ENCODE peak calls at places on chromosomes 5 and 9, in seven cellular contexts. One of them, this sample, is unnamed. For H3K36me3, the result is how much of the 10 kb centered on the place peaks cover.

GRCh38 chr9:81374881-81375280 is 314.5 kb downstream of the TLE1 start:
- DNase-seq in heart right ventricle: peak
- DNase-seq in cardiac muscle cell: peak
- DNase-seq in Karpas-422: no peak
- DNase-seq in esophagus squamous epithelium: no peak
- DNase-seq in H7: no peak
- DNase-seq in bronchial epithelial cell: peak
- DNase-seq in this sample: no peak

GRCh38 chr5:60185230-60186104 is 291.9 kb upstream of the PDE4D start:
- DNase-seq in bronchial epithelial cell: peak
- DNase-seq in heart right ventricle: no peak
- DNase-seq in H7: no peak
- DNase-seq in cardiac muscle cell: no peak
- DNase-seq in esophagus squamous epithelium: no peak
- DNase-seq in Karpas-422: no peak
- DNase-seq in this sample: no peak

GRCh38 chr5:143582869-143583268 is 179.4 kb upstream of the NR3C1 start:
- DNase-seq in heart right ventricle: no peak
- DNase-seq in esophagus squamous epithelium: no peak
- DNase-seq in H7: no peak
- DNase-seq in Karpas-422: peak
- DNase-seq in cardiac muscle cell: peak
- DNase-seq in bronchial epithelial cell: peak
- DNase-seq in this sample: no peak

GRCh38 chr5:115333164-115333563 is 36.7 kb upstream of the CCDC112 start:
- DNase-seq in heart right ventricle: no peak
- DNase-seq in bronchial epithelial cell: no peak
- DNase-seq in Karpas-422: no peak
- DNase-seq in esophagus squamous epithelium: no peak
- DNase-seq in H7: no peak
- DNase-seq in cardiac muscle cell: peak
- DNase-seq in this sample: no peak

GRCh38 chr9:114521846-114522245 is 16.6 kb upstream of the WHRN start:
- DNase-seq in bronchial epithelial cell: peak
- DNase-seq in heart right ventricle: no peak
- DNase-seq in H7: no peak
- DNase-seq in esophagus squamous epithelium: no peak
- DNase-seq in cardiac muscle cell: no peak
- DNase-seq in Karpas-422: no peak
- DNase-seq in this sample: no peak

GRCh38 chr9:82605657-82606031 is 457.3 kb downstream of the RASEF start:
- DNase-seq in cardiac muscle cell: no peak
- DNase-seq in Karpas-422: no peak
- DNase-seq in heart right ventricle: no peak
- DNase-seq in H7: no peak
- DNase-seq in esophagus squamous epithelium: no peak
- DNase-seq in bronchial epithelial cell: no peak
- DNase-seq in this sample: no peak

GRCh38 chr5:143131983-143132382 is 271.5 kb downstream of the NR3C1 start:
- DNase-seq in Karpas-422: no peak
- DNase-seq in bronchial epithelial cell: no peak
- DNase-seq in esophagus squamous epithelium: no peak
- DNase-seq in cardiac muscle cell: no peak
- DNase-seq in heart right ventricle: no peak
- DNase-seq in H7: no peak
- DNase-seq in this sample: no peak

GRCh38 chr5:113663879-113664278 is 150.4 kb downstream of the YTHDC2 start:
- DNase-seq in heart right ventricle: peak
- DNase-seq in H7: peak
- DNase-seq in esophagus squamous epithelium: no peak
- DNase-seq in Karpas-422: peak
- DNase-seq in cardiac muscle cell: peak
- DNase-seq in bronchial epithelial cell: peak
- DNase-seq in this sample: peak

GRCh38 chr5:145587308-145588071 is 247.7 kb downstream of the PRELID2 start:
- DNase-seq in Karpas-422: no peak
- DNase-seq in esophagus squamous epithelium: no peak
- DNase-seq in bronchial epithelial cell: peak
- DNase-seq in heart right ventricle: no peak
- DNase-seq in H7: no peak
- DNase-seq in cardiac muscle cell: peak
- DNase-seq in this sample: no peak

GRCh38 chr5:2441496-2442180 is 309.8 kb downstream of the IRX2 start:
- DNase-seq in bronchial epithelial cell: no peak
- DNase-seq in cardiac muscle cell: no peak
- DNase-seq in esophagus squamous epithelium: no peak
- DNase-seq in Karpas-422: no peak
- DNase-seq in heart right ventricle: no peak
- DNase-seq in H7: no peak
- DNase-seq in this sample: no peak

GRCh38 chr9:87286506-87286905 is 211.2 kb upstream of the DAPK1 start:
- DNase-seq in bronchial epithelial cell: no peak
- DNase-seq in cardiac muscle cell: no peak
- DNase-seq in esophagus squamous epithelium: no peak
- DNase-seq in H7: no peak
- DNase-seq in Karpas-422: no peak
- DNase-seq in heart right ventricle: no peak
- DNase-seq in this sample: no peak

GRCh38 chr9:34576593-34576935 is 13.0 kb downstream of the CNTFR start:
- DNase-seq in heart right ventricle: no peak
- DNase-seq in Karpas-422: no peak
- DNase-seq in bronchial epithelial cell: no peak
- DNase-seq in esophagus squamous epithelium: no peak
- DNase-seq in cardiac muscle cell: no peak
- DNase-seq in H7: peak
- DNase-seq in this sample: no peak

GRCh38 chr5:126723643-126724042 is 53.3 kb upstream of the LMNB1 start:
- DNase-seq in Karpas-422: peak
- DNase-seq in heart right ventricle: no peak
- DNase-seq in H7: no peak
- DNase-seq in bronchial epithelial cell: no peak
- DNase-seq in cardiac muscle cell: peak
- DNase-seq in esophagus squamous epithelium: no peak
- DNase-seq in this sample: no peak

GRCh38 chr5:164230341-164230740 is 724.9 kb downstream of the MAT2B start:
- DNase-seq in esophagus squamous epithelium: no peak
- DNase-seq in bronchial epithelial cell: peak
- DNase-seq in H7: no peak
- DNase-seq in cardiac muscle cell: no peak
- DNase-seq in Karpas-422: no peak
- DNase-seq in heart right ventricle: no peak
- DNase-seq in this sample: no peak

GRCh38 chr5:43336159-43336558 is 22.9 kb upstream of the HMGCS1 start:
- DNase-seq in heart right ventricle: no peak
- DNase-seq in cardiac muscle cell: no peak
- DNase-seq in bronchial epithelial cell: peak
- DNase-seq in Karpas-422: no peak
- DNase-seq in H7: no peak
- DNase-seq in esophagus squamous epithelium: no peak
- DNase-seq in this sample: no peak

GRCh38 chr9:38003946-38004808 is 64.8 kb downstream of the SHB start:
- DNase-seq in heart right ventricle: no peak
- DNase-seq in Karpas-422: peak
- DNase-seq in cardiac muscle cell: no peak
- DNase-seq in H7: no peak
- DNase-seq in esophagus squamous epithelium: no peak
- DNase-seq in bronchial epithelial cell: no peak
- DNase-seq in this sample: peak

GRCh38 chr5:108615216-108615615 is 132.5 kb upstream of the FER start:
- DNase-seq in cardiac muscle cell: peak
- DNase-seq in esophagus squamous epithelium: no peak
- DNase-seq in bronchial epithelial cell: peak
- DNase-seq in H7: no peak
- DNase-seq in Karpas-422: no peak
- DNase-seq in heart right ventricle: no peak
- DNase-seq in this sample: no peak

GRCh38 chr5:122584411-122585110 is 190.3 kb upstream of the SNX2 start:
- DNase-seq in heart right ventricle: no peak
- DNase-seq in H7: no peak
- DNase-seq in bronchial epithelial cell: no peak
- DNase-seq in esophagus squamous epithelium: no peak
- DNase-seq in cardiac muscle cell: no peak
- DNase-seq in Karpas-422: no peak
- DNase-seq in this sample: no peak

GRCh38 chr5:169128679-169129078 is 172.3 kb downstream of the SLIT3 start:
- DNase-seq in cardiac muscle cell: no peak
- DNase-seq in heart right ventricle: peak
- DNase-seq in esophagus squamous epithelium: no peak
- DNase-seq in bronchial epithelial cell: no peak
- DNase-seq in Karpas-422: no peak
- DNase-seq in H7: no peak
- DNase-seq in this sample: no peak

GRCh38 chr5:151699071-151699901 is 12.6 kb upstream of the SPARC start:
- DNase-seq in heart right ventricle: peak
- DNase-seq in cardiac muscle cell: peak
- DNase-seq in H7: peak
- DNase-seq in Karpas-422: no peak
- DNase-seq in bronchial epithelial cell: peak
- DNase-seq in esophagus squamous epithelium: no peak
- DNase-seq in this sample: peak

GRCh38 chr5:128062172-128062746 is 21.3 kb upstream of the SLC12A2 start:
- DNase-seq in Karpas-422: no peak
- DNase-seq in heart right ventricle: no peak
- DNase-seq in esophagus squamous epithelium: no peak
- DNase-seq in H7: no peak
- DNase-seq in bronchial epithelial cell: peak
- DNase-seq in cardiac muscle cell: peak
- DNase-seq in this sample: no peak

GRCh38 chr9:85262333-85262732 is 479.4 kb downstream of the AGTPBP1 start:
- DNase-seq in Karpas-422: no peak
- DNase-seq in heart right ventricle: no peak
- DNase-seq in esophagus squamous epithelium: no peak
- DNase-seq in H7: no peak
- DNase-seq in bronchial epithelial cell: peak
- DNase-seq in cardiac muscle cell: peak
- DNase-seq in this sample: no peak

GRCh38 chr9:545480-545879 is 296.0 kb upstream of the DMRT1 start:
- DNase-seq in esophagus squamous epithelium: no peak
- DNase-seq in Karpas-422: no peak
- DNase-seq in bronchial epithelial cell: no peak
- DNase-seq in cardiac muscle cell: peak
- DNase-seq in heart right ventricle: peak
- DNase-seq in H7: no peak
- DNase-seq in this sample: no peak

GRCh38 chr5:59845733-59846132 is 47.8 kb downstream of the PDE4D start:
- DNase-seq in cardiac muscle cell: peak
- DNase-seq in H7: no peak
- DNase-seq in bronchial epithelial cell: peak
- DNase-seq in Karpas-422: no peak
- DNase-seq in heart right ventricle: no peak
- DNase-seq in esophagus squamous epithelium: no peak
- DNase-seq in this sample: no peak

GRCh38 chr5:115246361-115246991 is 16.2 kb downstream of the PGGT1B start:
- DNase-seq in H7: peak
- DNase-seq in heart right ventricle: no peak
- DNase-seq in esophagus squamous epithelium: no peak
- DNase-seq in Karpas-422: peak
- DNase-seq in cardiac muscle cell: peak
- DNase-seq in bronchial epithelial cell: peak
- DNase-seq in this sample: no peak

GRCh38 chr5:138969323-138970013 is 94.3 kb upstream of the LRRTM2 start:
- DNase-seq in heart right ventricle: no peak
- DNase-seq in H7: no peak
- DNase-seq in esophagus squamous epithelium: no peak
- DNase-seq in Karpas-422: no peak
- DNase-seq in bronchial epithelial cell: no peak
- DNase-seq in cardiac muscle cell: no peak
- DNase-seq in this sample: no peak

GRCh38 chr5:140258016-140258415 is 44.9 kb downstream of the PFDN1 start:
- DNase-seq in esophagus squamous epithelium: no peak
- DNase-seq in cardiac muscle cell: no peak
- DNase-seq in Karpas-422: no peak
- DNase-seq in bronchial epithelial cell: no peak
- DNase-seq in H7: no peak
- DNase-seq in heart right ventricle: no peak
- DNase-seq in this sample: no peak
- H3K36me3 ChIP-seq in esophagus squamous epithelium: under half
- H3K36me3 ChIP-seq in cardiac muscle cell: under half
- H3K36me3 ChIP-seq in Karpas-422: under half
- H3K36me3 ChIP-seq in bronchial epithelial cell: under half
- H3K36me3 ChIP-seq in H7: under half
- H3K36me3 ChIP-seq in heart right ventricle: under half
- H3K36me3 ChIP-seq in this sample: under half

GRCh38 chr5:451587-452458 is 8.8 kb downstream of the EXOC3 start:
- DNase-seq in bronchial epithelial cell: no peak
- DNase-seq in Karpas-422: peak
- DNase-seq in H7: no peak
- DNase-seq in heart right ventricle: no peak
- DNase-seq in esophagus squamous epithelium: no peak
- DNase-seq in cardiac muscle cell: no peak
- DNase-seq in this sample: no peak
- H3K36me3 ChIP-seq in bronchial epithelial cell: under half
- H3K36me3 ChIP-seq in Karpas-422: half or more
- H3K36me3 ChIP-seq in H7: under half
- H3K36me3 ChIP-seq in heart right ventricle: under half
- H3K36me3 ChIP-seq in esophagus squamous epithelium: under half
- H3K36me3 ChIP-seq in cardiac muscle cell: under half
- H3K36me3 ChIP-seq in this sample: under half

DNA sequence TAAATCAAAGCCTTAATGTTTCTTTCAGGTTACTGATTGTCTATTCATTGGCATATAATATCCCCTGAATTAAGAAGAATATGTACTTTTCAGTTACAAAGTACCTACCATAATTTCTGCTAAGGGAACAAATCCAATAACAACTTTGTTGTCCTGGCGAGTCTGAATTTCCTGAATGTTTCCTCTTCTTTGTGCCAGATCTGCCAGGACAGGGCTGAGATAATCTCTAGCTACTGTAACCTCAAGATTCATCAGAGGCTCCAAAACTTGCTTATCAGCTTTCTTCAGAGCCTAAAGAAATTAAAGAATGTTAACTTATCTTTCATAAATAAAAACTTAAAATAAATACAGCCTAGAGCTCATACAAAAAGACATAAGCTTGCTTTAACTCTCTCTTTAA is 37.2 kb downstream of the HEXB start:
- DNase-seq in esophagus squamous epithelium: no peak
- DNase-seq in Karpas-422: no peak
- DNase-seq in cardiac muscle cell: no peak
- DNase-seq in H7: no peak
- DNase-seq in bronchial epithelial cell: no peak
- DNase-seq in heart right ventricle: no peak
- DNase-seq in this sample: no peak
- H3K36me3 ChIP-seq in esophagus squamous epithelium: under half
- H3K36me3 ChIP-seq in Karpas-422: half or more
- H3K36me3 ChIP-seq in cardiac muscle cell: under half
- H3K36me3 ChIP-seq in H7: under half
- H3K36me3 ChIP-seq in bronchial epithelial cell: under half
- H3K36me3 ChIP-seq in heart right ventricle: under half
- H3K36me3 ChIP-seq in this sample: under half

GRCh38 chr9:26904070-26904469 is 11.5 kb upstream of the CAAP1 start:
- DNase-seq in cardiac muscle cell: no peak
- DNase-seq in esophagus squamous epithelium: no peak
- DNase-seq in heart right ventricle: no peak
- DNase-seq in bronchial epithelial cell: no peak
- DNase-seq in Karpas-422: no peak
- DNase-seq in H7: no peak
- DNase-seq in this sample: no peak
- H3K36me3 ChIP-seq in cardiac muscle cell: under half
- H3K36me3 ChIP-seq in esophagus squamous epithelium: under half
- H3K36me3 ChIP-seq in heart right ventricle: under half
- H3K36me3 ChIP-seq in bronchial epithelial cell: under half
- H3K36me3 ChIP-seq in Karpas-422: half or more
- H3K36me3 ChIP-seq in H7: under half
- H3K36me3 ChIP-seq in this sample: under half

GRCh38 chr9:123311250-123311753 is 42.9 kb upstream of the STRBP start:
- DNase-seq in Karpas-422: no peak
- DNase-seq in heart right ventricle: no peak
- DNase-seq in bronchial epithelial cell: no peak
- DNase-seq in H7: no peak
- DNase-seq in cardiac muscle cell: no peak
- DNase-seq in esophagus squamous epithelium: no peak
- DNase-seq in this sample: no peak
- H3K36me3 ChIP-seq in Karpas-422: under half
- H3K36me3 ChIP-seq in heart right ventricle: under half
- H3K36me3 ChIP-seq in bronchial epithelial cell: under half
- H3K36me3 ChIP-seq in H7: under half
- H3K36me3 ChIP-seq in cardiac muscle cell: under half
- H3K36me3 ChIP-seq in esophagus squamous epithelium: under half
- H3K36me3 ChIP-seq in this sample: under half